ENCODE peak calls at places on chromosomes 5 and 9, in seven cellular contexts. K is GM23338; I is H54; P is naive thymus-derived CD8-positive, alpha-beta T cell; Y is hippocampal formation; O is astrocyte of the spinal cord; H is osteoblast. V is an unnamed sample.
A peak's percentile ranks its signal among the peaks of the same experiment; 100 is the strongest.

GRCh38 chr5:171428168-171428658 is 8.8 kb downstream of the FGF18 start:
- DNase-seq in P (no peak), I (no peak), H (peak; percentile 58), Y (no peak), K (no peak), O (no peak), V (no peak)

GRCh38 chr5:14185336-14186131 is 42.4 kb downstream of the TRIO start:
- DNase-seq in K (no peak), O (peak; percentile 78), I (no peak), Y (no peak), P (no peak), H (peak; percentile 86), V (no peak)

GRCh38 chr9:77028478-77028877 is 9.0 kb downstream of the FOXB2 start:
- DNase-seq in Y (no peak), H (no peak), K (peak; percentile 52), I (no peak), O (no peak), P (no peak), V (no peak)

GRCh38 chr5:1207555-1207954 is 6.2 kb downstream of the SLC6A19 start:
- DNase-seq in K (no peak), H (no peak), O (no peak), P (no peak), I (no peak), Y (no peak), V (no peak)

GRCh38 chr5:17381926-17382325 is 116.1 kb upstream of the TAF11L2 start:
- DNase-seq in K (no peak), I (no peak), Y (no peak), P (no peak), O (no peak), H (no peak), V (no peak)

GRCh38 chr5:5551499-5551898 is 129.0 kb downstream of the ICE1 start:
- DNase-seq in P (no peak), H (no peak), I (no peak), O (no peak), Y (no peak), K (no peak), V (no peak)

GRCh38 chr9:68672215-68672614 is 32.8 kb upstream of the PIP5K1B start:
- DNase-seq in O (no peak), Y (no peak), P (no peak), H (no peak), I (no peak), K (no peak), V (no peak)

GRCh38 chr9:89622933-89623861 is 18.4 kb downstream of the GADD45G start:
- DNase-seq in I (no peak), P (no peak), K (no peak), H (peak; percentile 58), Y (peak; percentile 43), O (no peak), V (no peak)

GRCh38 chr5:153267506-153267905 is 223.0 kb upstream of the GRIA1 start:
- DNase-seq in K (no peak), I (no peak), Y (no peak), P (no peak), H (no peak), O (no peak), V (no peak)

GRCh38 chr9:112848316-112849151 is 42.1 kb downstream of the SLC46A2 start:
- DNase-seq in K (peak; percentile 30), H (no peak), Y (no peak), I (no peak), O (no peak), P (no peak), V (no peak)

GRCh38 chr9:111897831-111898144 is 1.2 kb downstream of the UGCG start:
- DNase-seq in Y (peak; percentile 29), P (no peak), K (no peak), I (no peak), O (peak; percentile 43), H (no peak), V (no peak)

GRCh38 chr9:75071530-75072122 is 16.3 kb downstream of the NMRK1 start:
- DNase-seq in O (no peak), I (no peak), H (no peak), P (no peak), Y (no peak), K (no peak), V (no peak)

GRCh38 chr9:137664676-137665075 is 45.9 kb downstream of the EHMT1 start:
- DNase-seq in I (no peak), H (no peak), O (peak; percentile 41), P (no peak), K (peak; percentile 60), Y (no peak), V (no peak)

GRCh38 chr9:14347408-14348224 is 33.7 kb upstream of the NFIB start:
- DNase-seq in K (peak; percentile 76), O (peak; percentile 50), H (peak; percentile 88), I (no peak), P (no peak), Y (no peak), V (no peak)

GRCh38 chr5:74186351-74187315 is 453.9 kb downstream of the ENC1 start:
- DNase-seq in O (peak; percentile 79), H (peak; percentile 92), Y (no peak), P (no peak), I (no peak), K (no peak), V (no peak)

GRCh38 chr5:174785120-174785680 is 60.8 kb downstream of the MSX2 start:
- DNase-seq in P (no peak), Y (no peak), K (no peak), O (no peak), I (no peak), H (no peak), V (no peak)

GRCh38 chr9:73805853-73806458 is 654.3 kb downstream of the ANXA1 start:
- DNase-seq in H (no peak), P (no peak), O (no peak), I (no peak), Y (no peak), K (no peak), V (no peak)

GRCh38 chr5:153463806-153464205 is 26.7 kb upstream of the GRIA1 start:
- DNase-seq in K (no peak), P (no peak), I (no peak), Y (no peak), O (peak; percentile 16), H (no peak), V (no peak)

GRCh38 chr5:983238-983524 is 25.4 kb upstream of the NKD2 start:
- DNase-seq in I (no peak), O (no peak), P (no peak), H (no peak), K (no peak), Y (no peak), V (no peak)

GRCh38 chr5:168234133-168234532 is 57.3 kb upstream of the WWC1 start:
- DNase-seq in K (no peak), H (no peak), Y (no peak), I (no peak), O (no peak), P (no peak), V (no peak)

GRCh38 chr9:114207034-114207815 is 51.9 kb downstream of the COL27A1 start:
- DNase-seq in O (peak; percentile 29), I (peak; percentile 86), Y (no peak), H (peak; percentile 95), K (no peak), P (no peak), V (no peak)

GRCh38 chr9:126583134-126583760 is 30.5 kb upstream of the LMX1B start:
- DNase-seq in P (no peak), O (no peak), I (no peak), K (no peak), H (peak; percentile 34), Y (no peak), V (no peak)

GRCh38 chr5:119067338-119067737 is 3.5 kb upstream of the DMXL1 start:
- DNase-seq in O (no peak), H (no peak), Y (no peak), P (no peak), K (no peak), I (no peak), V (no peak)

GRCh38 chr9:34343090-34343489 is 13.7 kb downstream of the NUDT2 start:
- DNase-seq in P (no peak), I (no peak), K (no peak), H (no peak), O (peak; percentile 9), Y (peak; percentile 65), V (peak; percentile 25)

GRCh38 chr9:74064702-74065101 is 432.4 kb upstream of the RORB start:
- DNase-seq in K (no peak), I (no peak), P (no peak), H (no peak), O (no peak), Y (no peak), V (no peak)

GRCh38 chr9:82332018-82332773 is 343.6 kb downstream of the SPATA31D1 start:
- DNase-seq in P (no peak), H (peak; percentile 50), I (peak; percentile 23), K (no peak), Y (no peak), O (peak; percentile 81), V (no peak)

GRCh38 chr5:111194925-111195324 is 29.3 kb upstream of the CAMK4 start:
- DNase-seq in K (no peak), H (no peak), O (no peak), Y (no peak), I (no peak), P (no peak), V (no peak)

GRCh38 chr9:129330711-129331279 is 152.7 kb upstream of the IER5L start:
- DNase-seq in I (no peak), P (no peak), H (peak; percentile 62), K (peak; percentile 36), O (no peak), Y (no peak), V (no peak)

GRCh38 chr5:171891150-171891549 is 105.5 kb downstream of the SMIM23 start:
- DNase-seq in H (no peak), O (no peak), K (no peak), P (no peak), I (no peak), Y (no peak), V (no peak)

GRCh38 chr5:147481376-147481775 is 28.5 kb downstream of the DPYSL3 start:
- DNase-seq in Y (no peak), O (peak; percentile 90), K (no peak), H (peak; percentile 14), P (no peak), I (no peak), V (no peak)

GRCh38 chr5:88967633-88968585 is 84.9 kb upstream of the MEF2C start:
- DNase-seq in I (no peak), H (no peak), O (no peak), Y (no peak), K (no peak), P (no peak), V (no peak)

GRCh38 chr9:81224166-81224858 is 465.0 kb downstream of the TLE1 start:
- DNase-seq in Y (no peak), O (no peak), P (no peak), K (no peak), H (no peak), I (no peak), V (no peak)

GRCh38 chr5:26572486-26572885 is 465.9 kb downstream of the CDH9 start:
- DNase-seq in I (no peak), K (no peak), O (no peak), Y (no peak), P (no peak), H (no peak), V (no peak)

GRCh38 chr5:92460505-92460904 is 1077.4 kb upstream of the ARRDC3 start:
- DNase-seq in K (no peak), H (no peak), Y (no peak), I (no peak), P (no peak), O (no peak), V (no peak)